ENCODE peak calls at places on chromosomes 3 and 15, in five cellular contexts. W is astrocyte of the spinal cord, B is mucosa of descending colon, N is HFF-Myc, K is brain microvascular endothelial cell. C is an unnamed sample.
A peak's percentile ranks its signal among the peaks of the same experiment; 100 is the strongest.

GRCh38 chr15:80157215-80157614 is 4.4 kb downstream of the FAH start:
- DNase-seq in W (no peak), B (no peak), N (no peak), K (no peak), C (no peak)

GRCh38 chr3:5499404-5499803 is 311.9 kb downstream of the EDEM1 start:
- DNase-seq in W (no peak), B (no peak), N (no peak), K (no peak), C (no peak)

GRCh38 chr3:182738583-182739514 is 54.5 kb upstream of the ATP11B start:
- DNase-seq in W (no peak), B (peak; percentile 71), N (no peak), K (no peak), C (no peak)

GRCh38 chr3:73729969-73730440 is 105.3 kb upstream of the PDZRN3 start:
- DNase-seq in W (no peak), B (peak; percentile 32), N (no peak), K (no peak), C (peak; percentile 48)

GRCh38 chr15:31307270-31308184 is 19.1 kb upstream of the KLF13 start:
- DNase-seq in W (no peak), B (no peak), N (no peak), K (no peak), C (peak; percentile 23)

GRCh38 chr15:26235148-26235769 is 372.1 kb upstream of the ATP10A start:
- DNase-seq in W (no peak), B (no peak), N (no peak), K (no peak), C (no peak)

GRCh38 chr3:46692566-46692983 is 904 bp downstream of the ALS2CL start:
- DNase-seq in W (no peak), B (peak; percentile 91), N (no peak), K (no peak), C (peak; percentile 92)

GRCh38 chr15:27414168-27414870 is 443.3 kb downstream of the GABRG3 start:
- DNase-seq in W (peak; percentile 58), B (no peak), N (no peak), K (no peak), C (no peak)

GRCh38 chr3:62882676-62883228 is 7.5 kb upstream of the CADPS start:
- DNase-seq in W (no peak), B (no peak), N (no peak), K (no peak), C (no peak)

GRCh38 chr3:126553284-126553811 is 5.4 kb downstream of the C3orf22 start:
- DNase-seq in W (no peak), B (peak; percentile 0), N (no peak), K (no peak), C (no peak)

GRCh38 chr3:8854656-8855055 is 85.2 kb upstream of the OXTR start:
- DNase-seq in W (no peak), B (no peak), N (no peak), K (no peak), C (no peak)

GRCh38 chr3:63911901-63912767 is at the start of gene SCAANT1:
- DNase-seq in W (peak; percentile 91), B (peak; percentile 91), N (peak; percentile 49), K (peak; percentile 79), C (peak; percentile 91)

GRCh38 chr15:84937144-84937543 is 44.5 kb upstream of the PDE8A start:
- DNase-seq in W (no peak), B (no peak), N (no peak), K (no peak), C (no peak)

GRCh38 chr3:124453221-124453620 is 277.0 kb upstream of the UMPS start:
- DNase-seq in W (no peak), B (no peak), N (no peak), K (no peak), C (no peak)

GRCh38 chr3:72320096-72320910 is 527.9 kb downstream of the SHQ1 start:
- DNase-seq in W (no peak), B (no peak), N (no peak), K (no peak), C (no peak)

GRCh38 chr3:16071246-16071645 is 103.2 kb upstream of the GALNT15 start:
- DNase-seq in W (no peak), B (peak; percentile 35), N (no peak), K (no peak), C (no peak)

GRCh38 chr3:98733778-98734281 is 29.3 kb upstream of the ST3GAL6 start:
- DNase-seq in W (peak; percentile 8), B (peak; percentile 26), N (no peak), K (peak; percentile 29), C (no peak)

GRCh38 chr3:25429960-25430941 is 2.2 kb downstream of the RARB start:
- DNase-seq in W (peak; percentile 55), B (no peak), N (no peak), K (no peak), C (no peak)

GRCh38 chr3:25428950-25429349 is 887 bp downstream of the RARB start:
- DNase-seq in W (no peak), B (no peak), N (no peak), K (no peak), C (no peak)

GRCh38 chr3:25428003-25428861 is at the start of gene RARB:
- DNase-seq in W (peak; percentile 97), B (peak; percentile 68), N (peak; percentile 55), K (peak; percentile 99), C (peak; percentile 75)

GRCh38 chr3:25430942-25431570 is 3.0 kb downstream of the RARB start:
- DNase-seq in W (peak; percentile 44), B (no peak), N (no peak), K (no peak), C (no peak)

DNA sequence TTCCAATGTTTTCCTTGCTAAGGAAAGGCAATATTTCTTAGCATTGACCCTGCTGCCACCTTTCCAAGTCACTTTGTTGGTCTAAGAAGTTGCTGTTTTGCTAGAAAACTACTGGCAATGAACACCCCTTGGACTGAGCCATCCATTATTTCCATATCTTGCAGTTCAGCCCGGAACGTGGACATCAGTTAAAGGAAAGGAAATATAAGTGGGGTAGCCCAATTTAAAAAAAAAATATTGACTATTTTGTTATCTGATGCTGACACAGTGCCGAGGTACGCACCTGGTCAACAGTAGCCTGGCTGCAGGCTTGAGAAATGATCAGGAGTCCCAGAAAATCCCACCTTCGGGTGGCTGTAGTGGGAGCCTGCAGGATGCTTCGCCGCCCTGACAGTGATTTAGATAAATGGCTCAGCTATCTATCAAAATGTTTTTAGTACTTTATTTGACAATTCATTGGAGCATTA is 1.4 kb downstream of the RARB start:
- DNase-seq in W (peak; percentile 32), B (no peak), N (no peak), K (no peak), C (no peak)
- H3K4me3 ChIP-seq in W (peak overlapping the region; percentile 47), B (no peak overlapping the region), N (peak overlapping the region; percentile 47), K (peak overlapping the region; percentile 90), C (peak overlapping the region; percentile 38)

GRCh38 chr15:40238481-40238926 is 359 bp upstream of the PAK6 start:
- DNase-seq in W (no peak), B (no peak), N (no peak), K (no peak), C (no peak)
- H3K4me3 ChIP-seq in W (peak overlapping the region; percentile 29), B (no peak overlapping the region), N (peak overlapping the region; percentile 15), K (peak overlapping the region; percentile 39), C (no peak overlapping the region)

GRCh38 chr3:160401301-160402095 is 2.0 kb downstream of the SMC4 start:
- DNase-seq in W (peak; percentile 86), B (peak; percentile 38), N (no peak), K (peak; percentile 81), C (no peak)
- H3K4me3 ChIP-seq in W (peak overlapping the region; percentile 99), B (peak overlapping the region; percentile 48), N (peak overlapping the region; percentile 94), K (peak overlapping the region; percentile 88), C (peak overlapping the region; percentile 80)

GRCh38 chr3:45607790-45608189 is 13.2 kb downstream of the LIMD1 start:
- DNase-seq in W (peak; percentile 43), B (no peak), N (no peak), K (no peak), C (no peak)
- H3K4me3 ChIP-seq in W (no peak overlapping the region), B (no peak overlapping the region), N (no peak overlapping the region), K (no peak overlapping the region), C (no peak overlapping the region)

GRCh38 chr3:56801151-56801596 is 575 bp downstream of the ARHGEF3 start:
- DNase-seq in W (no peak), B (no peak), N (no peak), K (no peak), C (no peak)

GRCh38 chr3:56802411-56802745 is 629 bp upstream of the ARHGEF3 start:
- DNase-seq in W (no peak), B (no peak), N (no peak), K (no peak), C (no peak)

GRCh38 chr3:56801597-56802410 is at the start of gene ARHGEF3:
- DNase-seq in W (peak; percentile 78), B (peak; percentile 87), N (peak; percentile 58), K (peak; percentile 55), C (peak; percentile 86)

GRCh38 chr3:56799251-56799882 is 2.4 kb downstream of the ARHGEF3 start:
- DNase-seq in W (peak; percentile 74), B (no peak), N (peak; percentile 40), K (no peak), C (no peak)

GRCh38 chr3:56800373-56801150 is 1.2 kb downstream of the ARHGEF3 start:
- DNase-seq in W (no peak), B (peak; percentile 42), N (no peak), K (no peak), C (peak; percentile 30)
- H3K4me3 ChIP-seq in W (peak overlapping the region; percentile 77), B (peak overlapping the region; percentile 28), N (peak overlapping the region; percentile 66), K (peak overlapping the region; percentile 85), C (peak overlapping the region; percentile 90)

DNA sequence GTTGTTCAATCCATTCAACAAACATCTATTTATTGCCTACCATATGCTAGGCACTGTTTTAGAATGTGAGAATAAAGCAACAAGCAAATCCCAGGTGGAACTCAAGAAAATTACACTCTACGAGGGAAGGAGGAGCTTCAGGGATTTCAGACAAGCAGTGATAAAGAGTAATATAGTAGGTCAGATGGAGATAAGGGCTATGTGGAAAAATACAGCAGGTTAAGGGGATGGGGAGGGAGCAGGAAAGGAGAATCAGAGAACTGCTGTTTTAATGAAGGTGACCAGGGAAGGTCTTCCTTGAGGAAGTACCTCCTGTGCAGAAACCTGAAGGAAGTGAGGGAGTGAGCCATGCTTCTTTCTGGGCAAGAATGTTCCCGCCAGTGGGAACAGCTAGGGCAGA is 47.2 kb upstream of the NEO1 start:
- DNase-seq in W (no peak), B (no peak), N (no peak), K (no peak), C (no peak)
- H3K4me3 ChIP-seq in W (no peak overlapping the region), B (no peak overlapping the region), N (no peak overlapping the region), K (no peak overlapping the region), C (no peak overlapping the region)